ENCODE peak calls at places on chromosomes 6 and 20, in eight cellular contexts. Y is GDM1; F is neural crest cell; T is amniotic epithelial cell; X is stimulated activated naive B cell treated with anti-CD40 and anti-IgM and Interleukin-4, amounts not matched to agents 10 μg/mL and 1 μg/mL and 100 μg/mL, for 72 hours; R is activated CD8-positive, alpha-beta memory T cell treated with anti-CD3 and anti-CD28 coated beads, Interleukin-2, amount 50 U/mL, for 4 hours; M is GM03348; O is heart left ventricle. Q is an unnamed sample.

GRCh38 chr6:169970306-169970988 is 219.0 kb downstream of the ERMARD start:
- DNase-seq in Y (no peak), R (no peak), T (no peak), O (peak), X (no peak), M (no peak), F (no peak), Q (peak)

GRCh38 chr6:34385793-34386195 is 6.7 kb downstream of the NUDT3 start:
- DNase-seq in M (no peak), F (no peak), O (no peak), Y (no peak), T (no peak), R (no peak), X (no peak), Q (no peak)

GRCh38 chr20:51917886-51918545 is 115.7 kb upstream of the SALL4 start:
- DNase-seq in X (no peak), T (no peak), Y (no peak), O (no peak), M (no peak), R (no peak), F (no peak), Q (no peak)

GRCh38 chr20:36728986-36729385 is 16.9 kb downstream of the NDRG3 start:
- DNase-seq in F (no peak), Y (peak), R (no peak), X (no peak), T (peak), O (no peak), M (no peak), Q (peak)

GRCh38 chr6:37990762-37991525 is 171.4 kb downstream of the ZFAND3 start:
- DNase-seq in O (peak), X (no peak), M (peak), Y (no peak), T (peak), R (no peak), F (no peak), Q (peak)

GRCh38 chr6:13101409-13101808 is 226.9 kb downstream of the TBC1D7 start:
- DNase-seq in R (no peak), T (peak), F (no peak), O (no peak), Y (no peak), X (no peak), M (no peak), Q (no peak)

GRCh38 chr6:134015719-134016557 is 36.5 kb downstream of the SLC2A12 start:
- DNase-seq in M (no peak), X (no peak), F (no peak), T (no peak), O (no peak), Y (no peak), R (no peak), Q (no peak)

GRCh38 chr6:35717449-35718353 is 19.1 kb upstream of the ARMC12 start:
- DNase-seq in O (no peak), T (no peak), R (no peak), X (no peak), Y (peak), F (no peak), M (no peak), Q (no peak)

GRCh38 chr20:18259730-18260129 is 28.6 kb upstream of the ZNF133 start:
- DNase-seq in O (no peak), T (no peak), R (no peak), X (no peak), Y (no peak), F (no peak), M (no peak), Q (no peak)

GRCh38 chr6:42402184-42402583 is 49.5 kb downstream of the TRERF1 start:
- DNase-seq in R (peak), M (no peak), Y (no peak), F (no peak), X (no peak), O (no peak), T (peak), Q (peak)

GRCh38 chr20:35821807-35822242 is 50.0 kb downstream of the PHF20 start:
- DNase-seq in O (no peak), R (no peak), F (no peak), T (peak), X (no peak), Y (no peak), M (peak), Q (peak)

GRCh38 chr20:61499859-61500258 is 247.8 kb downstream of the CDH4 start:
- DNase-seq in R (no peak), T (no peak), F (no peak), M (no peak), O (no peak), Y (no peak), X (no peak), Q (no peak)

GRCh38 chr20:47501117-47501482 is 587 bp upstream of the NCOA3 start:
- DNase-seq in T (no peak), M (no peak), Y (no peak), O (no peak), F (no peak), X (no peak), R (no peak), Q (no peak)

GRCh38 chr6:5665173-5665572 is 341.6 kb downstream of the NRN1 start:
- DNase-seq in T (no peak), F (no peak), X (peak), O (no peak), M (no peak), R (peak), Y (no peak), Q (no peak)

GRCh38 chr20:40442181-40442963 is 246.7 kb downstream of the MAFB start:
- DNase-seq in F (no peak), M (peak), T (no peak), O (no peak), X (no peak), Y (no peak), R (no peak), Q (peak)

GRCh38 chr6:10883312-10884244 is 1.7 kb upstream of the GCM2 start:
- DNase-seq in R (no peak), X (no peak), O (no peak), M (no peak), F (no peak), T (no peak), Y (no peak), Q (no peak)

GRCh38 chr6:83702749-83703148 is 6.2 kb downstream of the SNAP91 start:
- DNase-seq in O (no peak), Y (no peak), M (no peak), F (no peak), R (no peak), T (no peak), X (no peak), Q (no peak)

GRCh38 chr6:105326216-105326615 is 76.7 kb downstream of the PREP start:
- DNase-seq in Y (no peak), O (no peak), F (no peak), M (peak), R (no peak), X (no peak), T (peak), Q (no peak)

GRCh38 chr6:25942561-25943147 is 12.2 kb upstream of the SLC17A2 start:
- DNase-seq in X (no peak), R (no peak), T (peak), M (peak), O (no peak), Y (peak), F (no peak), Q (no peak)

GRCh38 chr6:158039178-158039557 is 57.5 kb downstream of the SYNJ2 start:
- DNase-seq in T (peak), R (no peak), M (no peak), O (no peak), Y (no peak), X (no peak), F (no peak), Q (peak)

GRCh38 chr6:3209114-3210023 is 18.1 kb downstream of the TUBB2B start:
- DNase-seq in M (peak), X (peak), Y (no peak), T (peak), O (no peak), R (peak), F (no peak), Q (peak)

GRCh38 chr6:147381734-147382133 is 126.8 kb upstream of the SAMD5 start:
- DNase-seq in O (no peak), Y (no peak), R (no peak), X (no peak), M (peak), F (no peak), T (no peak), Q (no peak)

GRCh38 chr6:168013250-168013915 is 15.9 kb downstream of the KIF25 start:
- DNase-seq in Y (no peak), X (no peak), O (no peak), T (no peak), M (no peak), F (no peak), R (no peak), Q (peak)

GRCh38 chr6:110999634-111000270 is 17.9 kb downstream of the RPF2 start:
- DNase-seq in M (peak), X (no peak), F (no peak), R (no peak), O (no peak), Y (no peak), T (peak), Q (no peak)

GRCh38 chr6:2103644-2104523 is 141.5 kb downstream of the GMDS start:
- DNase-seq in X (no peak), R (no peak), M (peak), O (no peak), F (no peak), T (peak), Y (peak), Q (no peak)

GRCh38 chr6:111338843-111339242 is 144.2 kb downstream of the REV3L start:
- DNase-seq in M (no peak), T (no peak), X (no peak), R (no peak), O (no peak), F (no peak), Y (no peak), Q (no peak)

GRCh38 chr6:3263091-3263490 is 4.3 kb downstream of the PSMG4 start:
- DNase-seq in R (no peak), T (no peak), O (no peak), F (no peak), M (no peak), Y (no peak), X (no peak), Q (peak)

GRCh38 chr6:83867527-83868161 is 8.2 kb downstream of the CYB5R4 start:
- DNase-seq in M (peak), R (no peak), Y (no peak), O (no peak), X (no peak), F (peak), T (peak), Q (peak)